ENCODE peak calls at places on chromosomes 16 and 17, in six cellular contexts. W is heart right ventricle, L is RWPE2, A is endothelial cell, Y is tibial artery, V is upper lobe of right lung. M is an unnamed sample.

GRCh38 chr17:72166040-72166439 is 45.2 kb downstream of the SOX9 start:
- DNase-seq in Y (no peak), A (no peak), L (no peak), V (no peak), W (no peak), M (no peak)

GRCh38 chr16:1535391-1536291 is 2.2 kb downstream of the TMEM204 start:
- DNase-seq in L (peak; percentile 58), W (no peak), A (no peak), Y (no peak), V (peak; percentile 63), M (no peak)

GRCh38 chr16:82943371-82943770 is 316.6 kb downstream of the CDH13 start:
- DNase-seq in V (no peak), L (no peak), Y (no peak), A (no peak), W (no peak), M (no peak)

GRCh38 chr17:29619251-29619650 is 3.5 kb downstream of the CORO6 start:
- DNase-seq in L (no peak), A (no peak), Y (peak; percentile 24), V (peak; percentile 43), W (peak; percentile 74), M (no peak)

GRCh38 chr17:71441098-71441497 is 679.7 kb upstream of the SOX9 start:
- DNase-seq in L (peak; percentile 61), V (no peak), Y (no peak), W (no peak), A (no peak), M (no peak)

GRCh38 chr16:3266873-3267537 is 10.6 kb upstream of the MEFV start:
- DNase-seq in W (no peak), V (no peak), L (no peak), Y (no peak), A (no peak), M (no peak)

GRCh38 chr17:142102-142661 is 4.8 kb downstream of the SCGB1C2 start:
- DNase-seq in A (peak; percentile 3), W (peak; percentile 11), Y (no peak), V (peak; percentile 59), L (peak; percentile 51), M (peak; percentile 56)

GRCh38 chr16:3118204-3118790 is 5.9 kb downstream of the ZNF205 start:
- DNase-seq in W (no peak), A (no peak), L (no peak), Y (no peak), V (no peak), M (peak; percentile 83)

GRCh38 chr16:3456374-3456773 is 12.9 kb downstream of the NAA60 start:
- DNase-seq in Y (no peak), V (no peak), A (no peak), L (no peak), W (peak; percentile 31), M (no peak)

GRCh38 chr16:25064967-25065366 is 46.6 kb upstream of the LCMT1 start:
- DNase-seq in A (no peak), Y (no peak), L (no peak), V (no peak), W (peak; percentile 16), M (no peak)

GRCh38 chr17:51486885-51487520 is 226.7 kb downstream of the UTP18 start:
- DNase-seq in L (no peak), W (no peak), A (no peak), Y (no peak), V (no peak), M (no peak)

GRCh38 chr17:51491416-51491815 is 231.1 kb downstream of the UTP18 start:
- DNase-seq in W (no peak), V (no peak), L (no peak), A (no peak), Y (no peak), M (no peak)

GRCh38 chr17:51493206-51493605 is 232.9 kb downstream of the UTP18 start:
- DNase-seq in A (no peak), W (no peak), L (no peak), Y (no peak), V (no peak), M (no peak)

GRCh38 chr17:51486091-51486490 is 225.7 kb downstream of the UTP18 start:
- DNase-seq in W (no peak), A (no peak), Y (no peak), V (no peak), L (no peak), M (no peak)

DNA sequence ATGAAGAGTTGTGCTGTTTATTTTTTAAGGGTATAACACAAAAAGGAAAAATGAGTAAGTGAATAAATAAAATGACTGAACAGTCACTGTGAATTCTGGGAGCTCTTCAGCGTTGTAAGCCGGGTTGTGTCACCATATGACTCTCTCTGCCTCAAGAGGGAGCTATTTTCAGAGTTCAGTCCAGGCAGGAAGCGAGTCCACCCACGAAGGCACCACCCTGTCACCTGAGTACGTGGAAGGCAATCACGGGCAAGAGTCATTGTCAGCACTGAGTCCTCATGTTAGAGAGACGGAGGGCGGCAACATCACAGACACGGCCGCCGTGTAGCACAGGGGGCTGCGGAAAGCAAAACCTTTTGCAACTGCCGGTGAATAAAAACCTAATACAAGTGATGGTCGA is 227.6 kb downstream of the UTP18 start:
- DNase-seq in L (no peak), Y (no peak), W (no peak), A (peak; percentile 5), V (no peak), M (no peak)
- TF ChIP-seq CTCF in L (no peak), Y (no peak), W (no peak), A (no peak), V (no peak), M (peak; percentile 30)

GRCh38 chr17:49603720-49604119 is 28.0 kb downstream of the NXPH3 start:
- DNase-seq in L (no peak), W (no peak), V (no peak), A (no peak), Y (no peak), M (no peak)
- TF ChIP-seq CTCF in L (no peak), W (no peak), V (no peak), A (peak; percentile 24), Y (peak; percentile 49), M (peak; percentile 34)

GRCh38 chr16:19389246-19389645 is 28.4 kb upstream of the TMC5 start:
- DNase-seq in Y (no peak), W (no peak), A (peak; percentile 41), L (peak; percentile 65), V (peak; percentile 85), M (no peak)
- TF ChIP-seq CTCF in Y (no peak), W (peak; percentile 20), A (peak; percentile 40), L (peak; percentile 81), V (peak; percentile 58), M (peak; percentile 55)

GRCh38 chr17:57620576-57620975 is 124.5 kb downstream of the CCDC182 start:
- DNase-seq in L (no peak), W (no peak), A (no peak), Y (no peak), V (peak; percentile 23), M (no peak)

GRCh38 chr17:57622327-57622885 is 122.7 kb downstream of the CCDC182 start:
- DNase-seq in L (no peak), W (no peak), V (no peak), Y (no peak), A (no peak), M (no peak)

GRCh38 chr17:57617218-57617617 is 127.9 kb downstream of the CCDC182 start:
- DNase-seq in L (no peak), W (no peak), Y (no peak), A (no peak), V (no peak), M (no peak)

GRCh38 chr17:57615836-57616235 is 129.3 kb downstream of the CCDC182 start:
- DNase-seq in A (no peak), L (no peak), W (no peak), V (peak; percentile 51), Y (no peak), M (no peak)

DNA sequence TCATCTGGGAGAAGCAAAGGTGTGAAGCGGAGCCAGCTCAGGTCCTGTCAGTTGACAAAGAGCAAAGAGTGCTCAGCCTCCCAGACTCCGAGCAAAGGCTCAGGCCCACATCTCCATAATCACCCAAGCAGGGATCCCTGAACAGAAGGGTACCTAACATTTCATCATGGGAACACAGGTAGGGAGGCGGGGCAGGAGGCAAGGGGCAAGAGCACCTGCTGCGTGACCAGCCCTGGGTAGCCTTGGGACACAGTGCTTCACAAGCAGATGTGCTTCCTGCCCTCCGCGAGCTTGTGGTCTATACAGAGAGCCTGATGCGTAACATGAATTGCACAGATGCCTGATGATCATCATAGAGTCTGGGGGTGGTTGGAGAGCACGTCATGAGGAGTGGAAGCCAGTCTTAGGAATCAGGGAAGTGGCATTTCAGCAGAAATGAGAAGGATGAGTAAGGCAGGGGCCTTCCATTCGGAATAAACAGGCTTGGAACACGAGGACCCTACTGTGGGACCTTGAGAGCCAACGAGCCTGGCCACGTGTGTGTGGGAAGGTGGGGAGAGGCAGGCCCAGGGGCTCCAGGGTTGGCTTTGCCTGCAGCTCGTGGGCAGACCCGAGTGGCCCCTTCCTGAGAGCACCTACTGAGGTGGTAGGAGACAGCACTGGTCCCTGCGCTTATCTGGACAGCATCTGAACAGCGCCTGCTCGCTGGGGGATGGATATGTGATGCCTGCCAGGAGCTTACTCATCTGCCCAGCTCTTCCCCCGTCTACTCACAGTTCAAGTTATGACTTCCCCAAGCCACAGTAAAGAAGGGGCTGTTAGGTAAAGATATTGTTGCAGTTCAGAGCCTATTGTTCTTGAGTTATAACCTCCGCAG is 125.8 kb downstream of the CCDC182 start:
- DNase-seq in V (peak; percentile 48), A (no peak), Y (no peak), L (peak; percentile 43), W (no peak), M (no peak)
- TF ChIP-seq CTCF in V (no peak), A (no peak), Y (no peak), L (no peak), W (no peak), M (no peak)

GRCh38 chr16:88803264-88803987 is at the start of gene CDT1:
- DNase-seq in L (peak; percentile 75), A (peak; percentile 86), W (peak; percentile 80), V (peak; percentile 93), Y (peak; percentile 65), M (no peak)
- TF ChIP-seq CTCF in L (no peak), A (no peak), W (no peak), V (no peak), Y (no peak), M (no peak)

GRCh38 chr16:74718741-74719610 is 18.3 kb upstream of the MLKL start:
- DNase-seq in W (no peak), V (no peak), L (no peak), Y (no peak), A (no peak), M (no peak)
- TF ChIP-seq CTCF in W (no peak), V (no peak), L (no peak), Y (no peak), A (no peak), M (no peak)

DNA sequence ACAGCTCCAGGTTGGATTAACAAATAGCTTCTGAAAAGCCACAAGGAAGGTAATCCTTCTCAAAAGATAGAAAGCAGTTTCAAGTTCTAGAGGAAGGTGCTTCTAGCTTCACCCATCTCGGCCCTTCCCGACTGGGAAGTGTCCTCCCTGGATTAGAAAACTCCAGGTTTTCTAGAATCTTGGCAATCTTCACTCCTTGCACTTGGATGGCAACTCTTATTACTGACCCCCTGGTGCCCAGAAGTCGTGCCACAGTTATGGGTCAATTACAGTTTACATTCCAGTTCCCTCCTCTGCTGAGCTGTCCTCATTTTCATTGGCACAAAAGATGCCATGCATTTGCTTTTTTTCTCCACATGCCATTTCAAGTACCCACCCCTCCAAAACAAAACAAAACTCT is 65.6 kb downstream of the SMG6 start:
- DNase-seq in L (no peak), W (no peak), A (no peak), V (no peak), Y (no peak), M (no peak)
- TF ChIP-seq CTCF in L (no peak), W (no peak), A (no peak), V (no peak), Y (no peak), M (peak; percentile 23)

M was measured in chondrocyte.